ENCODE peak calls at places on chromosomes 12 and 14, in five cellular contexts. X is cardiac fibroblast, B is HCT116, L is WERI-Rb-1, D is upper lobe of right lung. S is an unnamed sample.

GRCh38 chr12:127306604-127307215 is 960.3 kb upstream of the TMEM132C start:
- DNase-seq in X (peak), B (no peak), L (no peak), D (no peak), S (no peak)

GRCh38 chr14:104563742-104564615 is 15.6 kb upstream of the C14orf180 start:
- DNase-seq in X (peak), B (peak), L (peak), D (peak), S (no peak)

GRCh38 chr14:60642790-60643397 is 6.4 kb downstream of the SIX1 start:
- DNase-seq in X (no peak), B (no peak), L (no peak), D (no peak), S (no peak)

GRCh38 chr12:114238808-114239207 is 167.1 kb downstream of the TBX5 start:
- DNase-seq in X (peak), B (no peak), L (no peak), D (no peak), S (no peak)

GRCh38 chr14:88551094-88551870 is 3.5 kb downstream of the PTPN21 start:
- DNase-seq in X (peak), B (peak), L (no peak), D (peak), S (peak)

GRCh38 chr14:101241807-101242278 is 319.5 kb upstream of the DIO3 start:
- DNase-seq in X (no peak), B (no peak), L (no peak), D (no peak), S (no peak)

GRCh38 chr14:55707365-55707804 is 127.4 kb downstream of the KTN1 start:
- DNase-seq in X (peak), B (no peak), L (no peak), D (no peak), S (peak)

GRCh38 chr12:5010130-5010529 is 33.5 kb upstream of the KCNA5 start:
- DNase-seq in X (no peak), B (no peak), L (no peak), D (no peak), S (no peak)

GRCh38 chr12:130013771-130014484 is 110.1 kb upstream of the TMEM132D start:
- DNase-seq in X (peak), B (no peak), L (peak), D (peak), S (peak)

GRCh38 chr12:123091230-123091629 is 59.7 kb downstream of the PITPNM2 start:
- DNase-seq in X (no peak), B (no peak), L (no peak), D (no peak), S (no peak)

GRCh38 chr12:25830456-25830855 is 128.0 kb upstream of the RASSF8 start:
- DNase-seq in X (peak), B (no peak), L (no peak), D (no peak), S (no peak)

GRCh38 chr14:76456891-76457586 is 81.1 kb downstream of the ESRRB start:
- DNase-seq in X (no peak), B (no peak), L (peak), D (no peak), S (no peak)

GRCh38 chr12:70110085-70110484 is 133.1 kb upstream of the CNOT2 start:
- DNase-seq in X (no peak), B (no peak), L (no peak), D (no peak), S (no peak)

GRCh38 chr12:124633269-124633953 is 66.0 kb upstream of the NCOR2 start:
- DNase-seq in X (peak), B (peak), L (no peak), D (no peak), S (no peak)

GRCh38 chr14:21911877-21912276 is 238.3 kb upstream of the OR4E1 start:
- DNase-seq in X (no peak), B (no peak), L (no peak), D (no peak), S (no peak)

GRCh38 chr14:21910260-21910659 is 236.6 kb upstream of the OR4E1 start:
- DNase-seq in X (no peak), B (no peak), L (no peak), D (no peak), S (no peak)

GRCh38 chr14:21917699-21918436 is 244.2 kb upstream of the OR4E1 start:
- DNase-seq in X (peak), B (peak), L (peak), D (no peak), S (peak)

GRCh38 chr14:21915814-21916213 is 242.2 kb upstream of the OR4E1 start:
- DNase-seq in X (peak), B (no peak), L (no peak), D (no peak), S (no peak)

DNA sequence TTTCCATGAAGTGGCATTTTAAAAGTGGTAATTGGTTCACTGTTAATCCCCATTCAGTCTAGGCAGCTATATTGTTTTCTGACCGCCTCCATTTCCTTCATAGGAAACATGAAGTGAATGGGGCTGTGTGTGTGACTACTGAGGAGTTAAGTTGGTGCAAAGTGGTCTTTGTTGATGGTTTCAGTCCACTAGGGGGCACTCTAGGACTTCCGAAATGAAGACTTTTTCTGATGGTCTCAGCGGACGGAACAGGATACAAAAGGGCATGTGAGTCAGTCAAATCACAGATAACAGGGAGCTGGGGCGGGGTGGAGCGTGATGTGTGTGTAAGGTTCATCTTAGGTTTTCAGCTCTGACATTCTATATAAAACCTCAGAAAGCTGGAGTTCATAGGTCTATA is 240.1 kb upstream of the OR4E1 start:
- DNase-seq in X (peak), B (peak), L (peak), D (no peak), S (peak)
- TF ChIP-seq CTCF in X (peak), B (peak), L (peak), D (peak), S (peak)

GRCh38 chr14:106845286-106846087 is 1319.1 kb downstream of the TMEM121 start:
- DNase-seq in X (no peak), B (no peak), L (peak), D (peak), S (no peak)
- H3K4me3 ChIP-seq in X (peak), B (no peak), L (no peak), D (peak), S (no peak)

GRCh38 chr12:452667-453210 is 7.0 kb upstream of the B4GALNT3 start:
- DNase-seq in X (no peak), B (no peak), L (peak), D (peak), S (no peak)
- TF ChIP-seq CTCF in X (no peak), B (no peak), L (peak), D (no peak), S (no peak)

GRCh38 chr12:109098142-109098652 is 800 bp downstream of the UNG start:
- DNase-seq in X (peak), B (no peak), L (no peak), D (peak), S (no peak)

GRCh38 chr12:109099426-109100020 is 2.1 kb downstream of the UNG start:
- DNase-seq in X (no peak), B (no peak), L (no peak), D (no peak), S (no peak)

GRCh38 chr12:109097435-109098141 is at the start of gene UNG:
- DNase-seq in X (peak), B (peak), L (peak), D (peak), S (peak)

GRCh38 chr12:109098671-109099070 is 1.3 kb downstream of the UNG start:
- DNase-seq in X (no peak), B (no peak), L (no peak), D (no peak), S (no peak)

DNA sequence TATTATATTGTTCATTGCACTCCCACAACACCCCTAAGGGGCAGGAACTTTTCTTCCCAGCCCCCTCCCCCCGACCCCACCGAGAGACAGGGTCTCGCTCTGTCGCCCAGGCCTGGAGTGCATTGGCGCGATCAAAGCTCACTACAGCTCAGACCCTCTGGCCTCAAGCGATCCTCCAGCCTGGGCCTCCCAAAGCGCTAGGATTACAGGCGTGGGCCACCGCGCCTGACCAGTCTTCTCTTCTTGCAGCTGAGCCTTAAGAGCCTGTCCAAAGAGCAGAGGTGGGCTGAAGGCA is 310 bp upstream of the UNG start:
- DNase-seq in X (no peak), B (no peak), L (no peak), D (no peak), S (no peak)
- H3K4me3 ChIP-seq in X (peak), B (peak), L (no peak), D (no peak), S (peak)

GRCh38 chr14:81562818-81563217 is 29.2 kb upstream of the SEL1L start:
- DNase-seq in X (no peak), B (no peak), L (no peak), D (no peak), S (no peak)
- TF ChIP-seq CTCF in X (no peak), B (no peak), L (no peak), D (no peak), S (no peak)